ENCODE peak calls at places on chromosomes 1 and 21, in nine cellular contexts. V is right lobe of liver, F is uterus, G is ovary, U is spleen, P is stomach, B is sigmoid colon, I is suprapubic skin, K is breast epithelium. A is an unnamed sample.

GRCh38 chr1:173866462-173866861 is 1.3 kb downstream of the GAS5 start:
- DNase-seq in V (no peak), F (no peak), G (no peak), U (no peak), P (no peak), B (no peak), I (no peak), K (no peak), A (no peak)

GRCh38 chr21:46080171-46081021 is 17.5 kb upstream of the COL6A2 start:
- DNase-seq in V (peak; percentile 50), F (peak; percentile 45), G (peak; percentile 30), U (peak; percentile 71), P (peak; percentile 24), B (peak; percentile 84), I (peak; percentile 81), K (peak; percentile 13), A (no peak)

GRCh38 chr1:19373206-19374126 is 61.3 kb downstream of the SLC66A1 start:
- DNase-seq in V (no peak), F (peak; percentile 80), G (peak; percentile 44), U (no peak), P (no peak), B (no peak), I (no peak), K (no peak), A (no peak)

GRCh38 chr21:41630249-41630648 is 122.3 kb upstream of the TMPRSS2 start:
- DNase-seq in V (no peak), F (peak; percentile 22), G (no peak), U (no peak), P (no peak), B (no peak), I (no peak), K (no peak), A (peak; percentile 93)

GRCh38 chr1:16075337-16076002 is 2.0 kb upstream of the FAM131C start:
- DNase-seq in V (no peak), F (peak; percentile 87), G (peak; percentile 79), U (no peak), P (peak; percentile 80), B (peak; percentile 84), I (no peak), K (peak; percentile 61), A (no peak)

GRCh38 chr1:13764933-13765332 is 64.9 kb downstream of the PRDM2 start:
- DNase-seq in V (no peak), F (no peak), G (no peak), U (no peak), P (no peak), B (no peak), I (no peak), K (no peak), A (no peak)

GRCh38 chr1:178374016-178374415 is 122.7 kb downstream of the CLEC20A start:
- DNase-seq in V (no peak), F (no peak), G (no peak), U (no peak), P (no peak), B (no peak), I (no peak), K (no peak), A (no peak)

GRCh38 chr1:68111804-68112436 is 61.5 kb upstream of the DIRAS3 start:
- DNase-seq in V (no peak), F (peak; percentile 56), G (peak; percentile 84), U (no peak), P (peak; percentile 58), B (peak; percentile 88), I (no peak), K (peak; percentile 72), A (peak; percentile 49)

GRCh38 chr1:22038036-22038435 is 14.5 kb upstream of the CDC42 start:
- DNase-seq in V (no peak), F (no peak), G (no peak), U (peak; percentile 59), P (no peak), B (no peak), I (no peak), K (no peak), A (no peak)

GRCh38 chr1:157370698-157371097 is 181.6 kb downstream of the FCRL5 start:
- DNase-seq in V (no peak), F (no peak), G (no peak), U (no peak), P (no peak), B (no peak), I (no peak), K (no peak), A (no peak)

GRCh38 chr1:16120940-16121410 is 34.9 kb downstream of the EPHA2 start:
- DNase-seq in V (no peak), F (no peak), G (no peak), U (no peak), P (peak; percentile 59), B (no peak), I (no peak), K (no peak), A (no peak)

GRCh38 chr1:234997201-234998173 is 131.2 kb downstream of the TOMM20 start:
- DNase-seq in V (peak; percentile 99), F (peak; percentile 99), G (peak; percentile 97), U (no peak), P (peak; percentile 95), B (peak; percentile 100), I (peak; percentile 99), K (peak; percentile 100), A (peak; percentile 60)
- TF ChIP-seq POLR2A in V (peak; percentile 64), F (peak; percentile 45), G (peak; percentile 22), U (no peak), P (no peak), B (peak; percentile 42), I (no peak), K (peak; percentile 23), A (no peak)

DNA sequence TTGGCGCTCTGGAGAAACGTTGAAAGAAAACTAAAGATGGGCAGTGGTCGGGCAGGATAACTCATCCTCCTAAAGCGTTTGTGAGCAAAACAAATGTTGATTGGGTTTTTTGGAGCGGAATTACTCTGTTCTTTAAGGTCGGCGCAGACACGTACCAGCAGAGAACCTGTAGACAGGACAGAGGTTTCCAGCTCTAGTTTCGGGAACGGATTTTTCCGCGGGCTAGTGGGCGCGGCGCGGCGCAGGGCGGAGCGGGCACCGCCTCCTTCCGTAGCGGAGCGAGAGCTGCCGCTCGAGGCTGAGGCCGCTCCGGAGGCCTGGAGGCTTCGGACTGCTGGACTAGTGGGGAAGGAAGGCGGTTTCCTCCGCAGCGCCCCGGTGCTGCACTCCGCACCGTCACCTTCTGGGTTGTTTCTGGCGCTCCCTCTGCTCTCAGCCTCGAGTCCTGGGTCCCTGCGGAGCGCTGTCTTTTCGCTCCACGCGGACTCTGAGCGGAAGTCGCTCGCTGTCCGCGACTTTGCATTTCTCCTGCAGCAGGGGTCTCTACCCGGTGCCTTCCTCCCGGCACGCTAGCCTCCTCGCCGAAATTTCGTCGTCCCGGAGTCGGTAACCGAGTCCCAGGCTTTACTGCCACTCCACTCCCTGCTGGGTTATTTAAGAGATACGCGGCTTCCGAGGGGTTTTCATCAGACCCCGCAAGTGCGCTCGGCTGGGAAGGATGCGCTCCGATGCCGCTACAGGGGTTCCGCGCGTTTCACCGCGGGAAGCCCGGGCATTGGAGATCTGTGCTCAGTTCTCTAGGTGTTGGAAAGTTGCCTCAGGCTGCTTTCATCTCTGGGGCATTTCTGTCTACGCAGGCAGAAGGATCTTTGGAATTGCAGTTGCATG is 7.0 kb downstream of the FOXD2 start:
- DNase-seq in V (no peak), F (no peak), G (no peak), U (no peak), P (no peak), B (no peak), I (no peak), K (no peak), A (no peak)
- TF ChIP-seq POLR2A in V (no peak), F (no peak), G (no peak), U (no peak), P (no peak), B (no peak), I (no peak), K (no peak), A (no peak)

GRCh38 chr1:236027096-236027495 is 37.8 kb downstream of the NID1 start:
- DNase-seq in V (no peak), F (no peak), G (no peak), U (no peak), P (no peak), B (peak; percentile 48), I (no peak), K (no peak), A (no peak)
- TF ChIP-seq POLR2A in V (no peak), F (no peak), G (no peak), U (no peak), P (no peak), B (no peak), I (no peak), K (no peak), A (no peak)

GRCh38 chr1:154937051-154937987 is 800 bp upstream of the PMVK start:
- DNase-seq in V (peak; percentile 92), F (peak; percentile 94), G (peak; percentile 94), U (peak; percentile 96), P (peak; percentile 91), B (peak; percentile 97), I (peak; percentile 97), K (peak; percentile 89), A (peak; percentile 87)
- TF ChIP-seq POLR2A in V (peak; percentile 65), F (peak; percentile 56), G (peak; percentile 93), U (no peak), P (no peak), B (peak; percentile 74), I (peak; percentile 22), K (no peak), A (peak; percentile 13)

GRCh38 chr1:151512801-151513625 is 1.8 kb downstream of the CGN start:
- DNase-seq in V (peak; percentile 78), F (no peak), G (no peak), U (no peak), P (peak; percentile 90), B (peak; percentile 34), I (no peak), K (peak; percentile 84), A (no peak)
- TF ChIP-seq POLR2A in V (peak; percentile 44), F (no peak), G (no peak), U (no peak), P (no peak), B (peak; percentile 36), I (no peak), K (no peak), A (no peak)

GRCh38 chr1:1893997-1894353 is 3.1 kb upstream of the GNB1 start:
- DNase-seq in V (no peak), F (no peak), G (no peak), U (peak; percentile 78), P (no peak), B (no peak), I (no peak), K (no peak), A (no peak)
- TF ChIP-seq POLR2A in V (no peak), F (no peak), G (no peak), U (no peak), P (no peak), B (no peak), I (no peak), K (no peak), A (no peak)

GRCh38 chr1:6392880-6393399 is 627 bp downstream of the ACOT7 start:
- DNase-seq in V (no peak), F (no peak), G (no peak), U (no peak), P (no peak), B (no peak), I (peak; percentile 90), K (no peak), A (no peak)
- TF ChIP-seq POLR2A in V (no peak), F (no peak), G (no peak), U (no peak), P (no peak), B (no peak), I (no peak), K (no peak), A (peak; percentile 25)